ENCODE peak calls at places on chromosomes 16 and 17, in six cellular contexts. One of them, this sample, is unnamed.

GRCh38 chr17:51085150-51085805 is 35.4 kb downstream of the SPAG9 start:
- DNase-seq in mammary epithelial cell: peak
- DNase-seq in GM23338: no peak
- DNase-seq in H1: no peak
- DNase-seq in HCT116: no peak
- DNase-seq in neural progenitor cell: no peak
- DNase-seq in this sample: no peak

GRCh38 chr16:27762441-27762840 is 212.5 kb downstream of the KATNIP start:
- DNase-seq in GM23338: no peak
- DNase-seq in neural progenitor cell: no peak
- DNase-seq in HCT116: peak
- DNase-seq in mammary epithelial cell: no peak
- DNase-seq in H1: no peak
- DNase-seq in this sample: no peak

GRCh38 chr17:63831505-63831904 is 4.0 kb upstream of the FTSJ3 start:
- DNase-seq in GM23338: no peak
- DNase-seq in neural progenitor cell: no peak
- DNase-seq in mammary epithelial cell: no peak
- DNase-seq in HCT116: no peak
- DNase-seq in H1: no peak
- DNase-seq in this sample: no peak

GRCh38 chr16:89615596-89616090 is 2.2 kb downstream of the DPEP1 start:
- DNase-seq in HCT116: no peak
- DNase-seq in GM23338: peak
- DNase-seq in H1: no peak
- DNase-seq in mammary epithelial cell: no peak
- DNase-seq in neural progenitor cell: peak
- DNase-seq in this sample: no peak

GRCh38 chr17:12318614-12319266 is 298.1 kb downstream of the MAP2K4 start:
- DNase-seq in GM23338: no peak
- DNase-seq in neural progenitor cell: no peak
- DNase-seq in mammary epithelial cell: no peak
- DNase-seq in H1: no peak
- DNase-seq in HCT116: no peak
- DNase-seq in this sample: no peak

GRCh38 chr16:55035956-55036355 is 105.3 kb downstream of the IRX5 start:
- DNase-seq in H1: no peak
- DNase-seq in mammary epithelial cell: no peak
- DNase-seq in GM23338: no peak
- DNase-seq in HCT116: no peak
- DNase-seq in neural progenitor cell: no peak
- DNase-seq in this sample: no peak

GRCh38 chr16:51328708-51329107 is 177.6 kb upstream of the SALL1 start:
- DNase-seq in GM23338: no peak
- DNase-seq in mammary epithelial cell: no peak
- DNase-seq in HCT116: no peak
- DNase-seq in neural progenitor cell: no peak
- DNase-seq in H1: no peak
- DNase-seq in this sample: no peak

GRCh38 chr17:5133311-5133710 is 17.5 kb downstream of the USP6 start:
- DNase-seq in neural progenitor cell: no peak
- DNase-seq in mammary epithelial cell: no peak
- DNase-seq in HCT116: no peak
- DNase-seq in GM23338: no peak
- DNase-seq in H1: no peak
- DNase-seq in this sample: no peak

GRCh38 chr17:78935419-78936323 is 10.5 kb upstream of the TIMP2 start:
- DNase-seq in HCT116: no peak
- DNase-seq in mammary epithelial cell: no peak
- DNase-seq in GM23338: no peak
- DNase-seq in neural progenitor cell: no peak
- DNase-seq in H1: no peak
- DNase-seq in this sample: no peak

GRCh38 chr17:41895617-41896016 is 23.1 kb downstream of the ACLY start:
- DNase-seq in HCT116: no peak
- DNase-seq in neural progenitor cell: no peak
- DNase-seq in H1: no peak
- DNase-seq in GM23338: no peak
- DNase-seq in mammary epithelial cell: no peak
- DNase-seq in this sample: no peak

GRCh38 chr17:32822996-32823395 is 53.9 kb downstream of the MYO1D start:
- DNase-seq in H1: no peak
- DNase-seq in HCT116: no peak
- DNase-seq in neural progenitor cell: no peak
- DNase-seq in GM23338: no peak
- DNase-seq in mammary epithelial cell: no peak
- DNase-seq in this sample: no peak

GRCh38 chr16:75742424-75743047 is 16.2 kb upstream of the CPHXL start:
- DNase-seq in H1: no peak
- DNase-seq in neural progenitor cell: peak
- DNase-seq in mammary epithelial cell: no peak
- DNase-seq in GM23338: peak
- DNase-seq in HCT116: peak
- DNase-seq in this sample: no peak

GRCh38 chr17:47719411-47720152 is 13.5 kb upstream of the TBX21 start:
- DNase-seq in H1: no peak
- DNase-seq in GM23338: no peak
- DNase-seq in neural progenitor cell: no peak
- DNase-seq in HCT116: no peak
- DNase-seq in mammary epithelial cell: peak
- DNase-seq in this sample: no peak

GRCh38 chr17:47721725-47722124 is 11.3 kb upstream of the TBX21 start:
- DNase-seq in H1: no peak
- DNase-seq in HCT116: no peak
- DNase-seq in GM23338: no peak
- DNase-seq in neural progenitor cell: no peak
- DNase-seq in mammary epithelial cell: no peak
- DNase-seq in this sample: no peak

GRCh38 chr17:47720196-47720595 is 12.8 kb upstream of the TBX21 start:
- DNase-seq in mammary epithelial cell: no peak
- DNase-seq in HCT116: no peak
- DNase-seq in neural progenitor cell: no peak
- DNase-seq in GM23338: no peak
- DNase-seq in H1: no peak
- DNase-seq in this sample: no peak

GRCh38 chr17:47718634-47719405 is 14.2 kb upstream of the TBX21 start:
- DNase-seq in neural progenitor cell: no peak
- DNase-seq in H1: no peak
- DNase-seq in HCT116: no peak
- DNase-seq in GM23338: no peak
- DNase-seq in mammary epithelial cell: no peak
- DNase-seq in this sample: no peak

GRCh38 chr17:47720754-47721533 is 12.1 kb upstream of the TBX21 start:
- DNase-seq in neural progenitor cell: peak
- DNase-seq in H1: no peak
- DNase-seq in HCT116: peak
- DNase-seq in mammary epithelial cell: peak
- DNase-seq in GM23338: peak
- DNase-seq in this sample: no peak
- TF ChIP-seq EZH2 in neural progenitor cell: no peak
- TF ChIP-seq EZH2 in H1: no peak
- TF ChIP-seq EZH2 in HCT116: no peak
- TF ChIP-seq EZH2 in mammary epithelial cell: no peak
- TF ChIP-seq EZH2 in GM23338: no peak
- TF ChIP-seq EZH2 in this sample: peak

GRCh38 chr17:38673714-38674012 is 1.1 kb downstream of the EPOP start:
- DNase-seq in HCT116: no peak
- DNase-seq in neural progenitor cell: peak
- DNase-seq in H1: no peak
- DNase-seq in GM23338: peak
- DNase-seq in mammary epithelial cell: no peak
- DNase-seq in this sample: no peak

GRCh38 chr17:38669520-38669919 is 5.2 kb downstream of the EPOP start:
- DNase-seq in HCT116: no peak
- DNase-seq in neural progenitor cell: no peak
- DNase-seq in H1: no peak
- DNase-seq in mammary epithelial cell: no peak
- DNase-seq in GM23338: no peak
- DNase-seq in this sample: no peak

GRCh38 chr17:38674013-38674748 is 576 bp downstream of the EPOP start:
- DNase-seq in mammary epithelial cell: no peak
- DNase-seq in H1: no peak
- DNase-seq in HCT116: no peak
- DNase-seq in GM23338: peak
- DNase-seq in neural progenitor cell: peak
- DNase-seq in this sample: no peak

GRCh38 chr17:38672788-38673713 is 1.7 kb downstream of the EPOP start:
- DNase-seq in GM23338: peak
- DNase-seq in mammary epithelial cell: no peak
- DNase-seq in HCT116: no peak
- DNase-seq in neural progenitor cell: peak
- DNase-seq in H1: no peak
- DNase-seq in this sample: no peak

GRCh38 chr17:38671939-38672720 is 2.6 kb downstream of the EPOP start:
- DNase-seq in H1: no peak
- DNase-seq in mammary epithelial cell: no peak
- DNase-seq in HCT116: no peak
- DNase-seq in neural progenitor cell: peak
- DNase-seq in GM23338: peak
- DNase-seq in this sample: no peak
- TF ChIP-seq EZH2 in H1: no peak
- TF ChIP-seq EZH2 in mammary epithelial cell: no peak
- TF ChIP-seq EZH2 in HCT116: no peak
- TF ChIP-seq EZH2 in neural progenitor cell: peak
- TF ChIP-seq EZH2 in GM23338: peak
- TF ChIP-seq EZH2 in this sample: no peak

GRCh38 chr16:77387810-77388209 is 47.0 kb downstream of the ADAMTS18 start:
- DNase-seq in mammary epithelial cell: no peak
- DNase-seq in neural progenitor cell: no peak
- DNase-seq in HCT116: no peak
- DNase-seq in GM23338: peak
- DNase-seq in H1: no peak
- DNase-seq in this sample: no peak
- TF ChIP-seq EZH2 in mammary epithelial cell: no peak
- TF ChIP-seq EZH2 in neural progenitor cell: no peak
- TF ChIP-seq EZH2 in HCT116: no peak
- TF ChIP-seq EZH2 in GM23338: no peak
- TF ChIP-seq EZH2 in H1: no peak
- TF ChIP-seq EZH2 in this sample: no peak

DNA sequence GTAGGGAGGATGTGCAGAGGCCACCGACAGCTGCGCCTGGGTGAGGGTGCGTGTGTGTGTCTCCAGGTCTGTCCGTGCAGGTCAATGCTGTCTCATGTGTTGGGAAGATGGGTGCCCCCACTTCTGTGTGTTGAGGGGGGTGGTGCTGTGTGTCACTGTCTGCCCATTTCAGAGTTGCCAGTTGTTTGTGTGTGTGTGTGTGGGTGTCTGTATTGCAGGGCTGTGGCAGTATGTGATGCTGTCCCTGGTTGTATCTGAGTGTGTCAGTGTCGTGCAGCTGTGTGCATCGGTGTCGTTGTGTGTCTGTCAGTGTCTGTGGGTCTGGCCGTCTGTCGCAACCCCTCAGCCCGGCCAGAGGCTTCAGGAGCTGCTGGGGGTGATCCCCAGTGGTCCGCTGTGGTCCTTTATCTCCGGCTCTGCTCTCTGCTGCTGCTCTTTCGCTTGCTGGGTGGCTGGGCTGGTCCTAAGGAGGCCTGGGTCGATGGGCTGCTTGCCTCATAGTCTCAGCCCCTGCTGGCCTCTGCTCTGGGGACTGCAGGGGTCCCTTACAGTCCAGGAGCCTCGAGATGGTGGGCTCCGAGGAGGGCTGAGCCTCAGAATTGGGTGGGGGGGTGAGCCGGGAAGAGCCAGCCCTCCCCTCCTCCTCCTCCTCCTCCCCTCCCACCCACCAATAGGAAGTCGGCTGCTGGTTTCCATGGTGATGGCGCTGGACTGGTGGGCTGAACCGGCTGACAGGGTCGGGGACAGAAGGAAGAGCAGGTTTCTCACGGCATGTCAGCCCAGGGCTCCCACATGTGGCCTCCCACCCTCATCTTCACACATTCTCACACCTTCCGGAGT is at the start of gene TSPOAP1:
- DNase-seq in neural progenitor cell: peak
- DNase-seq in mammary epithelial cell: no peak
- DNase-seq in HCT116: no peak
- DNase-seq in GM23338: peak
- DNase-seq in H1: no peak
- DNase-seq in this sample: no peak
- TF ChIP-seq EZH2 in neural progenitor cell: no peak
- TF ChIP-seq EZH2 in mammary epithelial cell: no peak
- TF ChIP-seq EZH2 in HCT116: no peak
- TF ChIP-seq EZH2 in GM23338: no peak
- TF ChIP-seq EZH2 in H1: no peak
- TF ChIP-seq EZH2 in this sample: no peak

GRCh38 chr17:34156741-34157589 is 98.1 kb upstream of the CCL2 start:
- DNase-seq in HCT116: no peak
- DNase-seq in GM23338: no peak
- DNase-seq in mammary epithelial cell: no peak
- DNase-seq in neural progenitor cell: peak
- DNase-seq in H1: no peak
- DNase-seq in this sample: no peak
- TF ChIP-seq EZH2 in HCT116: no peak
- TF ChIP-seq EZH2 in GM23338: no peak
- TF ChIP-seq EZH2 in mammary epithelial cell: no peak
- TF ChIP-seq EZH2 in neural progenitor cell: peak
- TF ChIP-seq EZH2 in H1: no peak
- TF ChIP-seq EZH2 in this sample: no peak

GRCh38 chr16:982152-983043 is 828 bp downstream of the SOX8 start:
- DNase-seq in mammary epithelial cell: no peak
- DNase-seq in H1: no peak
- DNase-seq in GM23338: peak
- DNase-seq in HCT116: no peak
- DNase-seq in neural progenitor cell: peak
- DNase-seq in this sample: no peak
- TF ChIP-seq EZH2 in mammary epithelial cell: peak
- TF ChIP-seq EZH2 in H1: peak
- TF ChIP-seq EZH2 in GM23338: peak
- TF ChIP-seq EZH2 in HCT116: no peak
- TF ChIP-seq EZH2 in neural progenitor cell: peak
- TF ChIP-seq EZH2 in this sample: peak

DNA sequence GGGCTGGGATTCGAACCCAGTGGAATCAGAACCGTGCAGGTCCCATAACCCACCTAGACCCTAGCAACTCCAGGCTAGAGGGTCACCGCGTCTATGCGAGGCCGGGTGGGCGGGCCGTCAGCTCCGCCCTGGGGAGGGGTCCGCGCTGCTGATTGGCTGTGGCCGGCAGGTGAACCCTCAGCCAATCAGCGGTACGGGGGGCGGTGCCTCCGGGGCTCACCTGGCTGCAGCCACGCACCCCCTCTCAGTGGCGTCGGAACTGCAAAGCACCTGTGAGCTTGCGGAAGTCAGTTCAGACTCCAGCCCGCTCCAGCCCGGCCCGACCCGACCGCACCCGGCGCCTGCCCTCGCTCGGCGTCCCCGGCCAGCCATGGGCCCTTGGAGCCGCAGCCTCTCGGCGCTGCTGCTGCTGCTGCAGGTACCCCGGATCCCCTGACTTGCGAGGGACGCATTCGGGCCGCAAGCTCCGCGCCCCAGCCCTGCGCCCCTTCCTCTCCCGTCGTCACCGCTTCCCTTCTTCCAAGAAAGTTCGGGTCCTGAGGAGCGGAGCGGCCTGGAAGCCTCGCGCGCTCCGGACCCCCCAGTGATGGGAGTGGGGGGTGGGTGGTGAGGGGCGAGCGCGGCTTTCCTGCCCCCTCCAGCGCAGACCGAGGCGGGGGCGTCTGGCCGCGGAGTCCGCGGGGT is at the start of gene CDH1:
- DNase-seq in neural progenitor cell: peak
- DNase-seq in H1: peak
- DNase-seq in mammary epithelial cell: peak
- DNase-seq in HCT116: peak
- DNase-seq in GM23338: peak
- DNase-seq in this sample: no peak
- TF ChIP-seq EZH2 in neural progenitor cell: no peak
- TF ChIP-seq EZH2 in H1: no peak
- TF ChIP-seq EZH2 in mammary epithelial cell: no peak
- TF ChIP-seq EZH2 in HCT116: no peak
- TF ChIP-seq EZH2 in GM23338: no peak
- TF ChIP-seq EZH2 in this sample: no peak

This sample was measured in HepG2.